ENCODE peak calls at places on chromosomes 13 and 19, in four cellular contexts. One of them, this sample, is unnamed.

GRCh38 chr19:46426506-46427162 is 2.1 kb downstream of the PNMA8C start:
- DNase-seq in cardiac fibroblast: peak; percentile 88
- DNase-seq in psoas muscle: peak; percentile 73
- DNase-seq in tibial nerve: peak; percentile 57
- DNase-seq in this sample: no peak

GRCh38 chr13:31955745-31956144 is 75.8 kb upstream of the FRY start:
- DNase-seq in cardiac fibroblast: no peak
- DNase-seq in psoas muscle: no peak
- DNase-seq in tibial nerve: no peak
- DNase-seq in this sample: no peak

GRCh38 chr13:42747399-42747873 is 33.9 kb upstream of the FAM216B start:
- DNase-seq in cardiac fibroblast: peak; percentile 70
- DNase-seq in psoas muscle: no peak
- DNase-seq in tibial nerve: no peak
- DNase-seq in this sample: peak; percentile 44

GRCh38 chr13:29566864-29567263 is 28.6 kb downstream of the SLC7A1 start:
- DNase-seq in cardiac fibroblast: no peak
- DNase-seq in psoas muscle: no peak
- DNase-seq in tibial nerve: no peak
- DNase-seq in this sample: no peak

GRCh38 chr19:40719414-40719894 is 2.5 kb downstream of the ITPKC start:
- DNase-seq in cardiac fibroblast: no peak
- DNase-seq in psoas muscle: peak; percentile 27
- DNase-seq in tibial nerve: no peak
- DNase-seq in this sample: no peak

GRCh38 chr19:33280351-33280921 is 21.9 kb downstream of the CEBPA start:
- DNase-seq in cardiac fibroblast: no peak
- DNase-seq in psoas muscle: no peak
- DNase-seq in tibial nerve: no peak
- DNase-seq in this sample: no peak

GRCh38 chr13:80166352-80166751 is 174.6 kb downstream of the SPRY2 start:
- DNase-seq in cardiac fibroblast: peak; percentile 11
- DNase-seq in psoas muscle: no peak
- DNase-seq in tibial nerve: no peak
- DNase-seq in this sample: no peak

GRCh38 chr13:107867701-107868661 is 347.4 kb downstream of the LIG4 start:
- DNase-seq in cardiac fibroblast: peak; percentile 48
- DNase-seq in psoas muscle: no peak
- DNase-seq in tibial nerve: no peak
- DNase-seq in this sample: no peak

GRCh38 chr19:58479736-58480480 is 3.8 kb downstream of the ZNF446 start:
- DNase-seq in cardiac fibroblast: no peak
- DNase-seq in psoas muscle: no peak
- DNase-seq in tibial nerve: no peak
- DNase-seq in this sample: no peak

GRCh38 chr13:98293103-98293502 is 116.0 kb upstream of the RNF113B start:
- DNase-seq in cardiac fibroblast: no peak
- DNase-seq in psoas muscle: no peak
- DNase-seq in tibial nerve: no peak
- DNase-seq in this sample: no peak

GRCh38 chr13:64414381-64414780 is 2815.8 kb downstream of the PCDH9 start:
- DNase-seq in cardiac fibroblast: peak; percentile 13
- DNase-seq in psoas muscle: no peak
- DNase-seq in tibial nerve: no peak
- DNase-seq in this sample: no peak

GRCh38 chr13:112443191-112444000 is 67.2 kb downstream of the SPACA7 start:
- DNase-seq in cardiac fibroblast: peak; percentile 2
- DNase-seq in psoas muscle: no peak
- DNase-seq in tibial nerve: no peak
- DNase-seq in this sample: no peak

GRCh38 chr19:49440439-49441209 is 703 bp downstream of the SLC17A7 start:
- DNase-seq in cardiac fibroblast: no peak
- DNase-seq in psoas muscle: no peak
- DNase-seq in tibial nerve: peak; percentile 28
- DNase-seq in this sample: no peak

GRCh38 chr19:17863520-17864182 is 3.9 kb downstream of the RPL18A start:
- DNase-seq in cardiac fibroblast: no peak
- DNase-seq in psoas muscle: no peak
- DNase-seq in tibial nerve: no peak
- DNase-seq in this sample: no peak

GRCh38 chr19:51070334-51070886 is 5.5 kb upstream of the KLK13 start:
- DNase-seq in cardiac fibroblast: no peak
- DNase-seq in psoas muscle: no peak
- DNase-seq in tibial nerve: no peak
- DNase-seq in this sample: no peak

GRCh38 chr19:18002347-18002850 is 5.6 kb upstream of the ARRDC2 start:
- DNase-seq in cardiac fibroblast: no peak
- DNase-seq in psoas muscle: peak; percentile 45
- DNase-seq in tibial nerve: no peak
- DNase-seq in this sample: no peak

GRCh38 chr19:45275370-45275971 is 24.4 kb downstream of the MARK4 start:
- DNase-seq in cardiac fibroblast: no peak
- DNase-seq in psoas muscle: no peak
- DNase-seq in tibial nerve: no peak
- DNase-seq in this sample: no peak

GRCh38 chr13:29786698-29787097 is 63.7 kb downstream of the UBL3 start:
- DNase-seq in cardiac fibroblast: no peak
- DNase-seq in psoas muscle: no peak
- DNase-seq in tibial nerve: no peak
- DNase-seq in this sample: no peak

GRCh38 chr19:16611121-16611520 is 16.9 kb downstream of the MED26 start:
- DNase-seq in cardiac fibroblast: no peak
- DNase-seq in psoas muscle: no peak
- DNase-seq in tibial nerve: no peak
- DNase-seq in this sample: no peak

GRCh38 chr19:4519521-4520277 is 1.4 kb upstream of the PLIN4 start:
- DNase-seq in cardiac fibroblast: peak; percentile 66
- DNase-seq in psoas muscle: no peak
- DNase-seq in tibial nerve: no peak
- DNase-seq in this sample: no peak

GRCh38 chr19:8244442-8244841 is 35.3 kb downstream of the CERS4 start:
- DNase-seq in cardiac fibroblast: no peak
- DNase-seq in psoas muscle: no peak
- DNase-seq in tibial nerve: no peak
- DNase-seq in this sample: no peak

GRCh38 chr19:15112385-15112784 is 5.2 kb downstream of the SYDE1 start:
- DNase-seq in cardiac fibroblast: no peak
- DNase-seq in psoas muscle: no peak
- DNase-seq in tibial nerve: no peak
- DNase-seq in this sample: no peak
- TF ChIP-seq CTCF in cardiac fibroblast: no peak
- TF ChIP-seq CTCF in psoas muscle: no peak
- TF ChIP-seq CTCF in tibial nerve: no peak
- TF ChIP-seq CTCF in this sample: no peak

GRCh38 chr13:111211789-111212516 is 96.8 kb downstream of the ARHGEF7 start:
- DNase-seq in cardiac fibroblast: no peak
- DNase-seq in psoas muscle: no peak
- DNase-seq in tibial nerve: no peak
- DNase-seq in this sample: no peak
- H3K4me3 ChIP-seq in cardiac fibroblast: no peak overlapping the region
- H3K4me3 ChIP-seq in psoas muscle: no peak overlapping the region
- H3K4me3 ChIP-seq in tibial nerve: no peak overlapping the region
- H3K4me3 ChIP-seq in this sample: no peak overlapping the region

DNA sequence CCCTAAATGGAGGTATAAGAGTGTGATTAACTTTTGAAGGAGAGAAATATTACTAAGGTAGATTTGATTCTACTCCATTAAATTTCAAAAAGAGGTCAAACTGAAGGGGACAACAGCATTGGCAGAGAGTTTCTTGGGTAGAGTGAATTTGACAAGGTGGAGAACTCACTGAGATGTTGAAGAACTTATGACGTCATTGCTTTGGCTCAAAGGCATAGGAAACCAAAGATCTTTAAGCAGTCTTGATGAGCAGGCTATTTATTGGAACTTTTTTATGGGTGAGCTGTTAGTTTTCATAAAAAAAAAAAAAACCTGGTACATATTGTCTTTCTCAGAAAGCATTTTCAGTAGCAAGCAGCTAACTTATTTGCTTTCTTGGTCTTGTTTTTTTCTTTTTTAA is 412.0 kb upstream of the KLHL1 start:
- DNase-seq in cardiac fibroblast: no peak
- DNase-seq in psoas muscle: no peak
- DNase-seq in tibial nerve: no peak
- DNase-seq in this sample: no peak
- TF ChIP-seq CTCF in cardiac fibroblast: no peak
- TF ChIP-seq CTCF in psoas muscle: no peak
- TF ChIP-seq CTCF in tibial nerve: no peak
- TF ChIP-seq CTCF in this sample: no peak

GRCh38 chr19:2249010-2249866 is at the start of gene AMH:
- DNase-seq in cardiac fibroblast: no peak
- DNase-seq in psoas muscle: no peak
- DNase-seq in tibial nerve: no peak
- DNase-seq in this sample: no peak

GRCh38 chr19:2251577-2252480 is 2.7 kb downstream of the AMH start:
- DNase-seq in cardiac fibroblast: no peak
- DNase-seq in psoas muscle: no peak
- DNase-seq in tibial nerve: no peak
- DNase-seq in this sample: no peak

GRCh38 chr19:2252481-2253105 is 3.5 kb downstream of the AMH start:
- DNase-seq in cardiac fibroblast: no peak
- DNase-seq in psoas muscle: no peak
- DNase-seq in tibial nerve: no peak
- DNase-seq in this sample: no peak

GRCh38 chr19:2249880-2250764 is 999 bp downstream of the AMH start:
- DNase-seq in cardiac fibroblast: no peak
- DNase-seq in psoas muscle: no peak
- DNase-seq in tibial nerve: no peak
- DNase-seq in this sample: no peak

DNA sequence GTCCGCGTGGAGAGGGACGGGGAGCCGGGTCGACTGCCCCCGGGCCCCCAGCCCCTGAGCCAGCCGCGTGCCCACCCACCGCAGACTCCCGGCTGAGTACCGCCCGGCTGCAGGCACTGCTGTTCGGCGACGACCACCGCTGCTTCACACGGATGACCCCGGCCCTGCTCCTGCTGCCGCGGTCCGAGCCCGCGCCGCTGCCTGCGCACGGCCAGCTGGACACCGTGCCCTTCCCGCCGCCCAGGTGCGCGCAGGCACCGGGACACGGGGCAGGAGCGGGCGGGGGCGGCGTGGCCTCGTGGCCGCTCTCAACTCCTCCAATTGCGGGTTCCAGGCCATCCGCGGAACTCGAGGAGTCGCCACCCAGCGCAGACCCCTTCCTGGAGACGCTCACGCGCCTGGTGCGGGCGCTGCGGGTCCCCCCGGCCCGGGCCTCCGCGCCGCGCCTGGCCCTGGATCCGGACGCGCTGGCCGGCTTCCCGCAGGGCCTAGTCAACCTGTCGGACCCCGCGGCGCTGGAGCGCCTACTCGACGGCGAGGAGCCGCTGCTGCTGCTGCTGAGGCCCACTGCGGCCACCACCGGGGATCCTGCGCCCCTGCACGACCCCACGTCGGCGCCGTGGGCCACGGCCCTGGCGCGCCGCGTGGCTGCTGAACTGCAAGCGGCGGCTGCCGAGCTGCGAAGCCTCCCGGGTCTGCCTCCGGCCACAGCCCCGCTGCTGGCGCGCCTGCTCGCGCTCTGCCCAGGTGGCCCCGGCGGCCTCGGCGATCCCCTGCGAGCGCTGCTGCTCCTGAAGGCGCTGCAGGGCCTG is 1.8 kb downstream of the AMH start:
- DNase-seq in cardiac fibroblast: no peak
- DNase-seq in psoas muscle: no peak
- DNase-seq in tibial nerve: no peak
- DNase-seq in this sample: no peak
- H3K4me3 ChIP-seq in cardiac fibroblast: no peak overlapping the region
- H3K4me3 ChIP-seq in psoas muscle: no peak overlapping the region
- H3K4me3 ChIP-seq in tibial nerve: no peak overlapping the region
- H3K4me3 ChIP-seq in this sample: no peak overlapping the region

DNA sequence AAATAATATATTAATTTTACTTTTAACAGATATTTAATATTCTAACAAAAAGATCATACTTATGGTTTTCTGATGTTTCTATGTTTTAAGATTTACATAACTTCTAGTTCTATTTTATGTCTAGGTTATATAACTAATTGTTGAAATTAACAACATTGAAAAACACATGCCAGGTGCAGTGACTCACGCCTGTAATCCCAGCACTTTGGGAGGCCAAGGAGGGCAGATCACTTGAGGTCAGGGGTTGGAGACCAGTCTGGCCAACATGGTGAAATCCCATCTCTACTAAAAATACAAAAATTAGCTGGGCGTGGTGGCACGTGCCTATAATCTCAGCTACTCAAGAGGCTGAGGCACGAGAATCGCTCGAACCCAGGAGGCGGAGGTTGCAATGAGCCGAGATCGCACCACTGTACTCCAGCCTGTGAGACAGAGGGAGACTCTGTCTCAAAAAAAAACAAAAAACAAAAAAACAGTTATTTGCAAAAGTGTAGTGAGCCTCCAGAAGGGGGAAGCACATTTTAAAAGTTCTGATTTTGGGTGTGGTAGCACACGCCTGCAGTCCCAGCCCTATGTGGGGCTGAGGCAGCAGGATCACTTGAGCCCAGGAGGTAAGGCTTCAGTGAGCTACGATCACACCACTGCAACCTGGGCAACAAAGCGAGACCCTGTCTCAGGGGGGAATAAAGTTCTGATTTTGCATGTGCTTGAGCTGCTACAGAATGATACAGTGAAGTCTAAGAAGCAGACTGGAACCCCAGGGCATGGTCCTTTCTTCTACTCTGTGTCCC is 18.6 kb downstream of the MIPEP start:
- DNase-seq in cardiac fibroblast: no peak
- DNase-seq in psoas muscle: no peak
- DNase-seq in tibial nerve: no peak
- DNase-seq in this sample: no peak
- TF ChIP-seq CTCF in cardiac fibroblast: no peak
- TF ChIP-seq CTCF in psoas muscle: no peak
- TF ChIP-seq CTCF in tibial nerve: no peak
- TF ChIP-seq CTCF in this sample: no peak

GRCh38 chr19:15181394-15181793 is 19.4 kb downstream of the NOTCH3 start:
- DNase-seq in cardiac fibroblast: no peak
- DNase-seq in psoas muscle: no peak
- DNase-seq in tibial nerve: no peak
- DNase-seq in this sample: no peak
- H3K4me3 ChIP-seq in cardiac fibroblast: no peak overlapping the region
- H3K4me3 ChIP-seq in psoas muscle: no peak overlapping the region
- H3K4me3 ChIP-seq in tibial nerve: no peak overlapping the region
- H3K4me3 ChIP-seq in this sample: no peak overlapping the region

GRCh38 chr13:94674609-94675348 is 37.6 kb downstream of the SOX21 start:
- DNase-seq in cardiac fibroblast: peak; percentile 54
- DNase-seq in psoas muscle: no peak
- DNase-seq in tibial nerve: peak; percentile 55
- DNase-seq in this sample: peak; percentile 12
- TF ChIP-seq CTCF in cardiac fibroblast: peak; percentile 80
- TF ChIP-seq CTCF in psoas muscle: peak; percentile 56
- TF ChIP-seq CTCF in tibial nerve: peak; percentile 40
- TF ChIP-seq CTCF in this sample: peak; percentile 80

DNA sequence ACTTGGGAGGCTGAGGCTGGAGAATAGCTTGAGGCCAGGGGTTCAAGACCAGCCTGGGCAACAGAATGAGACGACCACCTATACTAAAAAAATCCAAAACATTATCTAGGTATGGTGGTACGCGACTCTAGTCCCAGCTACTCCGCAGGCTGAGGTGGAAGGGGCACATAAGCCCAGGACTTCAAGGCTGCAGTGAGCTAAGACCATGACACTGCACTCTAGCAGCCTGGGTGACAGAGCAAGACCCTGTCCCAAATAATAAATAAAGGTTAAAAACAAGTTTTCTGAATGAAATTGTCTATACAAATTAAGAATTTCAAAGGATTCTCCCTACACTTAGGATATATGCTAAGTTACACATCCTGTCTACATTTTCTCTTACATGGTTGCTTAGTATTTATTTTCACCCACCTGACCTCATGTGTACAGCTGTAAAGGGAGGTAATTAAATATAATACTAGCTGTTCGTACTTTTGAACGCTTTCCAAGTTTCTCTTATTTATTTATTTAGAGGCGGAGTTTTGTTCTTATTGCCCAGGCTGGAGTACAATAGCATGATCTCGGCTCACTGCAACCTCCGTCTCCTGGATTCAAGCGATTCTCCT is 1.6 kb downstream of the SLC25A30 start:
- DNase-seq in cardiac fibroblast: no peak
- DNase-seq in psoas muscle: no peak
- DNase-seq in tibial nerve: no peak
- DNase-seq in this sample: no peak
- H3K4me3 ChIP-seq in cardiac fibroblast: peak overlapping the region; percentile 77
- H3K4me3 ChIP-seq in psoas muscle: peak overlapping the region; percentile 72
- H3K4me3 ChIP-seq in tibial nerve: peak overlapping the region; percentile 49
- H3K4me3 ChIP-seq in this sample: peak overlapping the region; percentile 73